ENCODE peak calls at places on chromosomes 7 and 10, in four cellular contexts. M, V, O and I are unnamed samples.

GRCh38 chr10:99859585-99859984 is 77.1 kb downstream of the ABCC2 start:
- DNase-seq in O (peak), M (no peak), V (no peak), I (no peak)

GRCh38 chr10:113047605-113047962 is 97.5 kb downstream of the TCF7L2 start:
- DNase-seq in M (peak), V (no peak), O (no peak), I (no peak)

GRCh38 chr7:108427766-108428165 is 28.5 kb downstream of the NRCAM start:
- DNase-seq in O (no peak), M (no peak), V (no peak), I (no peak)

GRCh38 chr7:30238721-30239441 is 45.5 kb upstream of the ZNRF2 start:
- DNase-seq in V (no peak), O (peak), M (no peak), I (no peak)

GRCh38 chr7:5296627-5297226 is 14.0 kb downstream of the SLC29A4 start:
- DNase-seq in V (no peak), M (no peak), O (no peak), I (no peak)

GRCh38 chr7:138008588-138009349 is 6.9 kb upstream of the CREB3L2 start:
- DNase-seq in V (peak), M (peak), O (peak), I (no peak)

GRCh38 chr10:15313844-15314243 is 57.2 kb downstream of the FAM171A1 start:
- DNase-seq in M (peak), V (no peak), O (no peak), I (no peak)

GRCh38 chr10:22321156-22321711 is 335 bp downstream of the BMI1 start:
- DNase-seq in O (peak), V (peak), M (peak), I (peak)

GRCh38 chr7:12549106-12549505 is 21.4 kb upstream of the SCIN start:
- DNase-seq in M (no peak), V (no peak), O (no peak), I (no peak)

GRCh38 chr10:117464176-117464575 is 78.4 kb upstream of the EMX2 start:
- DNase-seq in M (no peak), V (no peak), O (no peak), I (no peak)

GRCh38 chr7:73519867-73520672 is 2.0 kb downstream of the BAZ1B start:
- DNase-seq in M (no peak), V (no peak), O (peak), I (no peak)

GRCh38 chr7:152528612-152529011 is 92.8 kb upstream of the KMT2C start:
- DNase-seq in M (no peak), V (no peak), O (no peak), I (no peak)

GRCh38 chr7:41817386-41817785 is 114.5 kb upstream of the INHBA start:
- DNase-seq in O (no peak), V (no peak), M (no peak), I (no peak)

GRCh38 chr10:110380255-110380654 is 75.5 kb upstream of the SMNDC1 start:
- DNase-seq in O (no peak), V (no peak), M (no peak), I (no peak)

GRCh38 chr7:53740971-53741370 is 705.5 kb downstream of the POM121L12 start:
- DNase-seq in O (no peak), V (no peak), M (no peak), I (no peak)

GRCh38 chr7:121510302-121510701 is 114.2 kb upstream of the FAM3C start:
- DNase-seq in O (peak), M (no peak), V (no peak), I (no peak)
- TF ChIP-seq CTCF in O (no peak), M (no peak), V (no peak), I (no peak)

DNA sequence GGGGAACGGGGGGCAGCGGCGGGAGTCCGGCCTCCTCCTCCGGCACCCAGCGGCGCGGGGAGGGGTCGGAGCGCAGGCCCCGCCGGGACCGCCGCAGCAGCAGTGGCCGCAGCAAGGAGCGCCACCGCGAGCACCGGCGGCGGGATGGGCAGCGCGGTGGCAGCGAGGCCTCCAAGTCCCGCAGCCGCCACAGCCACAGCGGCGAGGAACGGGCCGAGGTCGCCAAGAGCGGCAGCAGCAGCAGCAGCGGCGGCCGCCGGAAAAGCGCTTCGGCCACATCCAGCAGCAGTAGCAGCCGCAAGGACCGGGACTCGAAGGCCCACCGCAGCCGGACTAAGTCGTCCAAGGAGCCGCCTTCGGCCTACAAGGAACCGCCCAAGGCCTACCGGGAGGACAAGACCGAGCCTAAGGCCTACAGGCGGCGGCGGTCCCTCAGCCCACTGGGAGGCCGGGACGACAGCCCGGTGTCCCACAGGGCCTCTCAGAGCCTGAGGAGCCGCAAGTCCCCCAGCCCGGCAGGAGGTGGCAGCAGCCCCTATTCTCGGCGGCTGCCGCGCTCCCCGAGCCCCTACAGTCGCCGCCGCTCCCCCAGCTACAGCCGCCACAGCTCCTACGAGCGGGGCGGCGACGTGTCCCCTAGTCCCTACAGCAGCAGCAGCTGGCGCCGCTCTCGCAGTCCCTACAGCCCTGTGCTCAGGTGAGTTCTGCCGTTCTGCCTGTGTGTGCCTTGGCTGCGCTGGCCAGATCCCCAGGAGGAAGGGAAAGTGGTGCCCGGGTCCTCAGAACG is 1.3 kb downstream of the CDK13 start:
- DNase-seq in M (peak), O (peak), V (peak), I (peak)
- TF ChIP-seq CTCF in M (peak), O (peak), V (no peak), I (peak)

GRCh38 chr10:102731222-102731800 is 12.4 kb upstream of the WBP1L start:
- DNase-seq in M (no peak), V (no peak), O (no peak), I (no peak)

GRCh38 chr10:102740229-102740628 is 3.5 kb upstream of the WBP1L start:
- DNase-seq in O (no peak), V (no peak), M (no peak), I (no peak)

GRCh38 chr10:102732661-102733060 is 11.1 kb upstream of the WBP1L start:
- DNase-seq in O (no peak), M (no peak), V (no peak), I (no peak)

GRCh38 chr10:102738692-102739121 is 5.0 kb upstream of the WBP1L start:
- DNase-seq in O (no peak), V (no peak), M (no peak), I (no peak)

DNA sequence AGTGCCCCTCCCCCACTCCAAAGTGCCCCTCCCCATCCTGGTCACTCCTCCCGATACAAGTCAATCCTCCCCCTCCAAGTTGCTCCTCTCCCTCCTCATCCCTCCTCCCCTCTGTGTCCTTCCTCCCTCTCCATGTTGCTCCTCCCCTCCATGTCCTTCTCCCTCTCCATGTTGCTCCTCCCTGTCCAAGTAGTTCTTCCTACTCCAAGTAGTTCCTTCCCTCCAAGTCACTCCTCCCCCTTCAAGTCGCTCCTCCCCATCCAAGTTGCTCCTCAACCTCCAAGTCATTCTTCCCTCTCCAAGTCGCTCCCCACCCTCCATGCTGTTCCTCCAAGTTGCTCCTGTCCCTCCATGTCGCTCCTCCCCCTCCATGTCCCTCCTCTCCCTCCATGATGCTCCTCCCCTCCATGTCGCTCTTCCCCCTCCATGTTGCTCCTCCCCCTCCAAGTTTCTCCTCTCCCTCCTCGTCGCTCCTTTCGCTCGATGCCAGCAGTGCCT is 8.6 kb upstream of the WBP1L start:
- DNase-seq in M (peak), V (peak), O (peak), I (no peak)
- TF ChIP-seq CTCF in M (no peak), V (no peak), O (no peak), I (no peak)

DNA sequence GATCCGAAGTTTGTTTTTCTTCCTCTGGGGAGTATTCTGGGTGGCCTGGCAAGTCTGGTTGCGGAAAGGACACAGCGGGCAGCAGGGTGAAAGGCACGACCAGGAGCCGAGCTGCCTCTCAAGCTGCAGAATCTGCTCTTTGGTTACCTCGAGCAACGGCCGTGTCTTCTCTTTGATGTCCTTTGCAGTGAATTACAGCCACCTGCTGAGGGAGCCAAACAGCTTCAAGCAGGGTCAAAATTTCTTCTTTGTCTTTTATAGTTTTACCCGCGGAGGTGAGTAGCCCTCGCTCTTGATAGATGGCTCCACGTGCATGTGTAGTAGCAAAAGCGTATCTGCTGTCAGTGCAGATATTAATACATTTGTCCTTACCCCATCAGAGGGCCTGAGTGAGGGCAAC is 177.3 kb upstream of the MBL2 start:
- DNase-seq in M (no peak), O (peak), V (no peak), I (no peak)
- TF ChIP-seq CTCF in M (no peak), O (no peak), V (no peak), I (no peak)

GRCh38 chr10:2888403-2889004 is 178.8 kb upstream of the PFKP start:
- DNase-seq in M (no peak), O (no peak), V (no peak), I (no peak)
- TF ChIP-seq CTCF in M (no peak), O (no peak), V (no peak), I (no peak)

DNA sequence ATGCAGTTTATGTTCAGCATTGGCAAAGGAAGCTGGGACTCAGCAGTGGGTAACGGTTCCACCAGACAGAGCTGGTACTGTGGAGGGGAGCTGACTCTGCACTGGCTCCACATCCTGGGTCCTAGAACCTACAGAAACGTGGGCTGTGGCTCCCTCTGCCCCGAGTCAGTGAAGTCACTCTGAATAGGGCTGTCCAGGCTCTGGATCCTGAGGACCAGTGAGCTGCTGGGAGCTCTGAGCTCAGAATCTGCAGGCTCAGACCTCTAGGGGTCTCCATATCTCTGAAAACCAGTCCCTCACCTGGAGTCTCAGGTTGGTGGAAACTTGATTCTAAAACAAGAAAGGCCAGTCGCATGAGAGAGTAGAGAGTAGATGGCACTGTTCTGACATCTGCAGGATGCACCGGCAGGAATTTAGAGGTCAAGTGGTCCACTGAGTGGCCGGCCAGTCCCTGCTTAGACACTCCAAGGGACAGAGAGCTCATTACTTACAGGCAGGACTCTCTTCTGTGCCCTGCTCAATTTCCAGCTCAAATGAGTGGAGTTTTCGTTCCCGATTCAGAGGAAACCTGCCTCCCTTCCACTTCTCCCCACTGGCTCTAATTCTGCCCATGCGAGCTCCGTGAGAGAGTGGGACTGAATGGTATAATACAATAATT is 18.6 kb downstream of the NPFFR1 start:
- DNase-seq in M (no peak), V (no peak), O (peak), I (no peak)
- TF ChIP-seq CTCF in M (no peak), V (peak), O (peak), I (no peak)

GRCh38 chr7:25228386-25228785 is at the start of gene NPVF:
- DNase-seq in O (no peak), M (no peak), V (no peak), I (no peak)
- TF ChIP-seq CTCF in O (no peak), M (no peak), V (no peak), I (no peak)

GRCh38 chr10:91090761-91091529 is 129.5 kb upstream of the PCGF5 start:
- DNase-seq in O (peak), V (no peak), M (no peak), I (no peak)
- TF ChIP-seq CTCF in O (no peak), V (no peak), M (no peak), I (peak)

DNA sequence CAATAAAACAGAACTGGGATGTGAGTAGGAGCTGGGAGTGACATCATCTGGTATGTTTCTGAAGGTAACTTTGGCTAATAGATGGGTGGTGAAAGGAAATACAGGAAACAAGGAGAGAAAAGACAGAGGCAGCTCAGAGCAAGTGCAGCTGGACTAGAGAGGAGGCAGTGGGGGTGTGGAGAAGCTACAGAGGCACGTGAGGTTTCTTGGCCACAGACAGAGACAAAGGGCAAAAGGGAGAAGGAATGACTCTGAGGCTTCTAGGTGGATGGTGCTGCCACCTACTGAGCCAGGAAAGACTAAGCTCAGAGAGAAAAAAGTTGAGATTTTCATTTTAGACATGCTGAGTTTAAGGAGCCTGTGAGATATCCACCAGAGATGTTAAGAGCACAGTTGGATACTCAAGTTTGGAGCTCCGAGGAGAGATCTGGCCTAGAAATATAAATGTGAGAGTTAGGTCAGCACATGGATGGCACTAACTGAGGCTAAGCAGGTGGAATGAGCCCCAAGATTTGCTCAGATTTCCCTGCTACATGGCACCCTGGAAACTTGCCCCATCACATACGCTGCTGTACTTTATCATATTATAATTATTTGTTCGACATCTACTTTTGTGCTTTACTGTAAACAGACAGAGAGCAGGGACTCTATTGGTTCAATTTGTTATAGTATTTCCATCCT is 293.0 kb upstream of the IMMP2L start:
- DNase-seq in M (peak), V (no peak), O (peak), I (no peak)
- TF ChIP-seq CTCF in M (peak), V (no peak), O (peak), I (peak)